ENCODE peak calls at places on chromosomes 11 and 22, in four cellular contexts. One of them, this sample, is unnamed.

GRCh38 chr11:134958870-134959269 is 546.8 kb upstream of the B3GAT1 start:
- DNase-seq in fibroblast of pulmonary artery: no peak
- DNase-seq in tibial artery: no peak
- DNase-seq in GM12878: no peak
- DNase-seq in this sample: no peak

GRCh38 chr11:16924826-16925494 is 89.3 kb downstream of the PLEKHA7 start:
- DNase-seq in fibroblast of pulmonary artery: peak
- DNase-seq in tibial artery: peak
- DNase-seq in GM12878: no peak
- DNase-seq in this sample: no peak

GRCh38 chr11:14924291-14924690 is 32.3 kb upstream of the CYP2R1 start:
- DNase-seq in fibroblast of pulmonary artery: no peak
- DNase-seq in tibial artery: no peak
- DNase-seq in GM12878: no peak
- DNase-seq in this sample: no peak

GRCh38 chr11:20172721-20173447 is 12.6 kb upstream of the DBX1 start:
- DNase-seq in fibroblast of pulmonary artery: no peak
- DNase-seq in tibial artery: no peak
- DNase-seq in GM12878: no peak
- DNase-seq in this sample: no peak

GRCh38 chr22:39962071-39962470 is 1.9 kb downstream of the TMA7B start:
- DNase-seq in fibroblast of pulmonary artery: no peak
- DNase-seq in tibial artery: no peak
- DNase-seq in GM12878: no peak
- DNase-seq in this sample: no peak

GRCh38 chr11:127866109-127866508 is 721.2 kb downstream of the ETS1 start:
- DNase-seq in fibroblast of pulmonary artery: no peak
- DNase-seq in tibial artery: no peak
- DNase-seq in GM12878: no peak
- DNase-seq in this sample: no peak

GRCh38 chr11:61367406-61367805 is 5.2 kb downstream of the TMEM138 start:
- DNase-seq in fibroblast of pulmonary artery: no peak
- DNase-seq in tibial artery: no peak
- DNase-seq in GM12878: no peak
- DNase-seq in this sample: no peak

GRCh38 chr22:39967103-39967829 is 7.1 kb downstream of the TMA7B start:
- DNase-seq in fibroblast of pulmonary artery: peak
- DNase-seq in tibial artery: no peak
- DNase-seq in GM12878: no peak
- DNase-seq in this sample: no peak

GRCh38 chr11:19199766-19200165 is 2.0 kb downstream of the CSRP3 start:
- DNase-seq in fibroblast of pulmonary artery: peak
- DNase-seq in tibial artery: no peak
- DNase-seq in GM12878: no peak
- DNase-seq in this sample: no peak

GRCh38 chr11:36108812-36109498 is 165.1 kb downstream of the LDLRAD3 start:
- DNase-seq in fibroblast of pulmonary artery: peak
- DNase-seq in tibial artery: no peak
- DNase-seq in GM12878: no peak
- DNase-seq in this sample: no peak

GRCh38 chr11:75399344-75400109 is at the start of gene RPS3:
- DNase-seq in fibroblast of pulmonary artery: peak
- DNase-seq in tibial artery: peak
- DNase-seq in GM12878: peak
- DNase-seq in this sample: peak
- TF ChIP-seq CTCF in fibroblast of pulmonary artery: no peak
- TF ChIP-seq CTCF in tibial artery: peak
- TF ChIP-seq CTCF in GM12878: no peak
- TF ChIP-seq CTCF in this sample: no peak

DNA sequence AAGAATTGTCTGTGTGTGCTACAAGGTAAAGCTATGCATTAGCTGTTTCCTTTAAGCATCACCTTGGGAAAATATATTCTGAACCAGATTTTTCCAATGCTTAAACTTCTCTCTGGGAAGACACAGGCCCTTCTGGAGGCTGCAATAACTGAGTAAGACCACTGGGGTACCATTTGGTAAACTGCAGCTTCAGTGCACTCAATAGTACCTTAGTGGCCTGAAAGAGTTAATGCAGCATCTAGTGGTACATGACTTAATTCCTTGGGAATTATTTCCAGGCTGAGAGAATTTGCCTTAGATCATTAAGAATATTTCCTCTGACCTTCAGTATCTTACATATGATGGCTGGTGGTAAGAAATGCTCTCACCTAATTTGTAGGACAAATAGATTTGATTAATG is 727.4 kb downstream of the DLG2 start:
- DNase-seq in fibroblast of pulmonary artery: no peak
- DNase-seq in tibial artery: no peak
- DNase-seq in GM12878: no peak
- DNase-seq in this sample: no peak
- TF ChIP-seq CTCF in fibroblast of pulmonary artery: no peak
- TF ChIP-seq CTCF in tibial artery: no peak
- TF ChIP-seq CTCF in GM12878: peak
- TF ChIP-seq CTCF in this sample: no peak

DNA sequence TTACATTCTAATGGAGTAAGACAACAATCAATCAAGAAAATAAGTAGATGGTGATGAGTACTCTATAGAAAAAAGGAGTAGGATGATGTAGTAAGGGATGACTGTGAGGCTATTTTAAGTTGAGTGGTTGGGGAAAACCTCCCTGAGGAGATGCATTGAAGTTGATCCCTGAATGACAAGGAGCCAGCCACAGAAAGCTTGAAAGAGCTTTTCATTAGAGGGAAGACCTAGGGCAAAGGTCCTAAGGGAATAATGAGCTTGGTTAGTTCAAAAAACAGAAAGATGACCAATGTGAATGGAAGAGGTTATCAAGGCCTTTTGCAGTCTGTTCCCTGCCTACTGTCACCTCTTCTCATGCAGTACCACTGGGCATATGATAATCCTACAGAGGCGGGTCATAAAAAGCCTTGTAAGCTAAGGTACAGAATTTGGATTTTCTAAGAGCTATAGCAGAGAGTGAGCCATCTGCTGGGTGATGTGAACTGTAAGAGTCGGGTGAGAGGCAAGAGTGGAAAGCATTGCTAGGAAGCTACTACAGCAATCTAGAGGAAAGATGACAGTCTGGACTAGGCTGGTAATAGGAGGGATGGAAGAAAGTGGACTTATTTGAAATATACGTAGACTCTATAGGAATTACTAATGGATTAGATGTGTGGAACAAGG is 3.1 kb downstream of the PPP2R1B start:
- DNase-seq in fibroblast of pulmonary artery: peak
- DNase-seq in tibial artery: no peak
- DNase-seq in GM12878: no peak
- DNase-seq in this sample: no peak
- TF ChIP-seq CTCF in fibroblast of pulmonary artery: peak
- TF ChIP-seq CTCF in tibial artery: no peak
- TF ChIP-seq CTCF in GM12878: no peak
- TF ChIP-seq CTCF in this sample: no peak

DNA sequence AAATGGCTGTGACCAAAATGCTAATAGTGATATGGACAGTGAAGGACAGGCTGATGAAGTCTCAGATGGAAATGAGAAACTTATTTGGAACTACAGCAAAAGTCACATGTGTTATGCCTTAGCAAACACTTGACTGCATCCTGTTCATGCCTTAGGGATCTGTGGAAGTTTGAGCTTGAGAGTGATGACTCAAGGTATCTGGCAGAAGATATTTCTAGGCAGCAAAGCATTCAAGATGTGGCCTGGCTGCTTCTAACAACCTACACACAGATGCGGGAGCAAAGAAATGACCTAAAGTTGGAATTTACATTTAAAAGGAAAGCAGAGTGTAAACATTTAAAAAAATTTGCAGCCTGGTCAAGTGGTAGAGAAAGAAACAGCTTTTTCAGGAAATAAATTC is 28.1 kb upstream of the CD81 start:
- DNase-seq in fibroblast of pulmonary artery: peak
- DNase-seq in tibial artery: no peak
- DNase-seq in GM12878: no peak
- DNase-seq in this sample: no peak
- TF ChIP-seq CTCF in fibroblast of pulmonary artery: no peak
- TF ChIP-seq CTCF in tibial artery: no peak
- TF ChIP-seq CTCF in GM12878: no peak
- TF ChIP-seq CTCF in this sample: no peak

DNA sequence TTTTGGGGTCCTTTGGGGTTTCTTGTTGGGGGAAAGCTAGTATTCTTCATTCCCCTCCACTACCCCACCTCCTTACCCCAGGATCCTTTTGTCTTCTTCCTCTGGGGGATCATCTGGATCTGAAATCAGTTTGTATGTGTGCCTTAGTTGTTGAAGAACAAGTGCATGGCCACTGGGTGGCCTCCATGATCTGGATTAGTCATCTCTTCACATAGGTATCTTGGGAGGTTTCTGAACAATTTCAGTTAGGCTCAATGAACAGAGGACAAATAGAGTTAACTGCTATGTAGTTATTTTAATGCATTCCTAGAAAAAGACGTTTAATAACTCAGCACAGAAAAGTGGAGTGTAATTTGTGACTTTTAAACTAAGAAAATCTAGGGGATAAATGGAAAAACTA is 7.1 kb upstream of the VWA5A start:
- DNase-seq in fibroblast of pulmonary artery: peak
- DNase-seq in tibial artery: no peak
- DNase-seq in GM12878: no peak
- DNase-seq in this sample: no peak
- TF ChIP-seq CTCF in fibroblast of pulmonary artery: peak
- TF ChIP-seq CTCF in tibial artery: no peak
- TF ChIP-seq CTCF in GM12878: no peak
- TF ChIP-seq CTCF in this sample: peak

GRCh38 chr11:65316979-65317786 is 2.5 kb downstream of the CDC42EP2 start:
- DNase-seq in fibroblast of pulmonary artery: peak
- DNase-seq in tibial artery: no peak
- DNase-seq in GM12878: no peak
- DNase-seq in this sample: no peak

GRCh38 chr11:65315204-65315865 is 669 bp downstream of the CDC42EP2 start:
- DNase-seq in fibroblast of pulmonary artery: peak
- DNase-seq in tibial artery: peak
- DNase-seq in GM12878: no peak
- DNase-seq in this sample: no peak

GRCh38 chr11:65315866-65316233 is 1.2 kb downstream of the CDC42EP2 start:
- DNase-seq in fibroblast of pulmonary artery: no peak
- DNase-seq in tibial artery: no peak
- DNase-seq in GM12878: no peak
- DNase-seq in this sample: no peak

GRCh38 chr11:65314501-65315203 is at the start of gene CDC42EP2:
- DNase-seq in fibroblast of pulmonary artery: peak
- DNase-seq in tibial artery: peak
- DNase-seq in GM12878: no peak
- DNase-seq in this sample: peak

GRCh38 chr11:65316311-65316978 is 1.8 kb downstream of the CDC42EP2 start:
- DNase-seq in fibroblast of pulmonary artery: peak
- DNase-seq in tibial artery: no peak
- DNase-seq in GM12878: no peak
- DNase-seq in this sample: peak
- TF ChIP-seq CTCF in fibroblast of pulmonary artery: no peak
- TF ChIP-seq CTCF in tibial artery: no peak
- TF ChIP-seq CTCF in GM12878: no peak
- TF ChIP-seq CTCF in this sample: no peak

DNA sequence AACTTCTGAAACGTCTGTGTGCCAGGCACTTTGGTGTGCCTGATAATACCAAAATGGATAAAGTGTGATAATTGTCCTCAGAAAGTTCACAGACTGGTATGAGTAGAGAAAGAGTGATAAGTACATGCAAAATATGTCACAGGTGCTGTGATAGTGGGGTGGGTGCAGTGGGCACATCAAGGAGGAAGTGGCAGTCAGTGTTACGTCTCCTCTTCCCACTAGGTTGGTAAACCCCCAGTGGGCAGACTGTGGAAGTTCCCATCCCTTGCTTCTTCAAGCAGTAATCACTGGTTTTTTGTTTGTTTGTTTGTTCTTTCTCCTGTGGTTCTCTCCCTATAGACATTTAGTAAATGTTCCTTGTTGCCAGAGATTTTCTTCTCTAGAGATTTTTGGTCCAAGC is 5.4 kb downstream of the RNF121 start:
- DNase-seq in fibroblast of pulmonary artery: no peak
- DNase-seq in tibial artery: no peak
- DNase-seq in GM12878: no peak
- DNase-seq in this sample: no peak
- TF ChIP-seq CTCF in fibroblast of pulmonary artery: no peak
- TF ChIP-seq CTCF in tibial artery: no peak
- TF ChIP-seq CTCF in GM12878: no peak
- TF ChIP-seq CTCF in this sample: no peak

GRCh38 chr11:59262419-59262818 is 49.7 kb upstream of the MPEG1 start:
- DNase-seq in fibroblast of pulmonary artery: no peak
- DNase-seq in tibial artery: no peak
- DNase-seq in GM12878: no peak
- DNase-seq in this sample: no peak

GRCh38 chr11:59265735-59266134 is 53.0 kb upstream of the MPEG1 start:
- DNase-seq in fibroblast of pulmonary artery: no peak
- DNase-seq in tibial artery: no peak
- DNase-seq in GM12878: no peak
- DNase-seq in this sample: no peak

GRCh38 chr11:59261150-59261549 is 48.4 kb upstream of the MPEG1 start:
- DNase-seq in fibroblast of pulmonary artery: no peak
- DNase-seq in tibial artery: no peak
- DNase-seq in GM12878: no peak
- DNase-seq in this sample: no peak

GRCh38 chr11:59264736-59265135 is 52.0 kb upstream of the MPEG1 start:
- DNase-seq in fibroblast of pulmonary artery: no peak
- DNase-seq in tibial artery: no peak
- DNase-seq in GM12878: no peak
- DNase-seq in this sample: no peak

GRCh38 chr11:59263225-59263894 is 50.6 kb upstream of the MPEG1 start:
- DNase-seq in fibroblast of pulmonary artery: no peak
- DNase-seq in tibial artery: no peak
- DNase-seq in GM12878: no peak
- DNase-seq in this sample: peak
- TF ChIP-seq CTCF in fibroblast of pulmonary artery: no peak
- TF ChIP-seq CTCF in tibial artery: no peak
- TF ChIP-seq CTCF in GM12878: peak
- TF ChIP-seq CTCF in this sample: peak

DNA sequence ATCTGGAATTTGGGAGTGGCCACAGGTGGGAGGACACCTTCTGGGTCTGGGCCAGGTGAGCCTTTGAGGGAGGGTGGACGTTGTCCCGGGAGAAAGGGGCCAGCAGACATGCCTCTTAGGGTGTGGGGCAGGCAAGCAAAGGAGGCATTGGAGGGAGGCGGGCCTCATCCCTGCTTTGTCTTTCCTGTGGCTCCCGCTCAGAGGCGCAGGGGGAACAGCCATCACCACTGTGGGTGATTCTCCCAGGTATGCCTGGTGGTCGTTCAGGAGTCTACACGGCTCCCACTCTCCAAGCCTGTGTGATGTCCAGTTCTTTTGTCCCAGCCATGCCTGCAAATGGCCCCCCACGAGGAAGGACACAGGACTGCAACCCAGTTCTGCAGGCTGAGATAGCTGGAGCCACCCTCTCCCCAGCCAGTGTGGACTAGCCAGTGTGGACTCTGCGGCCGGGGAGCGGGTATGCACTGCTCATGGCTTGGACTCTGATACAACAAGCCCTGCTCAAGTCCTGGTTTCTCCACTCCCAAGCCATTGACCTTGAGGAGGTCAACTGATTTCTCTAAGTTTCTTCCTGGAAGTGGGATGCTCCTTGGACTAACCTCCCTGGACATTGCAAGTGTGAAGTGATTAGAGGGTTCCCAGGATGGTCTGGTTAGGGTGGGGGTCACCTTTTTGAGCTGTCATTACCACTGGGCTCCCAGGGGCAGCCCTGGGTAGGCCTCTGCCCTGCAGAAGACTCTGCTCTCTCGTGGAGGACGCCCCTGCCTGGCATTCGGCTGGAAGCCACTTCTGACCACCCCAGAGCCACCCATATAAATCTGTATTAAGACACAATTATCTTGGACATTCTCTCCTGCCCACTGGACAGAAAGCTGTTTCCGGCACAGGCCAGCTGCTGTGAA is 1151.2 kb downstream of the BRD1 start:
- DNase-seq in fibroblast of pulmonary artery: no peak
- DNase-seq in tibial artery: no peak
- DNase-seq in GM12878: no peak
- DNase-seq in this sample: no peak
- TF ChIP-seq CTCF in fibroblast of pulmonary artery: no peak
- TF ChIP-seq CTCF in tibial artery: no peak
- TF ChIP-seq CTCF in GM12878: no peak
- TF ChIP-seq CTCF in this sample: no peak

This sample was measured in CD14-positive monocyte.